ENCODE peak calls at places on chromosomes 3 and 15, in four cellular contexts. One of them, this sample, is unnamed.

GRCh38 chr3:134430950-134431445 is 54.8 kb downstream of the ANAPC13 start:
- DNase-seq in T-helper 9 cell: no peak
- DNase-seq in glutamatergic neuron: no peak
- DNase-seq in heart left ventricle: no peak
- DNase-seq in this sample: no peak

GRCh38 chr15:48868549-48868948 is 9.4 kb upstream of the EID1 start:
- DNase-seq in glutamatergic neuron: no peak
- DNase-seq in T-helper 9 cell: no peak
- DNase-seq in heart left ventricle: no peak
- DNase-seq in this sample: no peak

GRCh38 chr3:123383101-123384053 is 65.5 kb downstream of the ADCY5 start:
- DNase-seq in glutamatergic neuron: no peak
- DNase-seq in heart left ventricle: peak
- DNase-seq in T-helper 9 cell: no peak
- DNase-seq in this sample: no peak

GRCh38 chr3:179000144-179000543 is 71.5 kb downstream of the ZMAT3 start:
- DNase-seq in T-helper 9 cell: no peak
- DNase-seq in glutamatergic neuron: no peak
- DNase-seq in heart left ventricle: no peak
- DNase-seq in this sample: no peak

GRCh38 chr3:159796744-159797143 is 191.9 kb upstream of the IL12A start:
- DNase-seq in heart left ventricle: no peak
- DNase-seq in T-helper 9 cell: no peak
- DNase-seq in glutamatergic neuron: no peak
- DNase-seq in this sample: no peak

GRCh38 chr3:45551214-45552010 is 43.1 kb upstream of the LIMD1 start:
- DNase-seq in heart left ventricle: peak
- DNase-seq in T-helper 9 cell: no peak
- DNase-seq in glutamatergic neuron: peak
- DNase-seq in this sample: no peak

GRCh38 chr15:62868507-62868906 is 174.0 kb upstream of the TPM1 start:
- DNase-seq in T-helper 9 cell: no peak
- DNase-seq in heart left ventricle: no peak
- DNase-seq in glutamatergic neuron: no peak
- DNase-seq in this sample: no peak

GRCh38 chr3:129121792-129122696 is at the start of gene RAB43:
- DNase-seq in T-helper 9 cell: peak
- DNase-seq in heart left ventricle: peak
- DNase-seq in glutamatergic neuron: peak
- DNase-seq in this sample: peak

GRCh38 chr15:35298509-35298908 is 213.4 kb upstream of the NANOGP8 start:
- DNase-seq in heart left ventricle: no peak
- DNase-seq in T-helper 9 cell: no peak
- DNase-seq in glutamatergic neuron: no peak
- DNase-seq in this sample: no peak

GRCh38 chr3:189975376-189975990 is 145.2 kb downstream of the P3H2 start:
- DNase-seq in T-helper 9 cell: no peak
- DNase-seq in heart left ventricle: no peak
- DNase-seq in glutamatergic neuron: no peak
- DNase-seq in this sample: no peak

GRCh38 chr3:11996500-11996899 is 7.7 kb upstream of the SYN2 start:
- DNase-seq in heart left ventricle: no peak
- DNase-seq in glutamatergic neuron: no peak
- DNase-seq in T-helper 9 cell: no peak
- DNase-seq in this sample: no peak

GRCh38 chr3:72907851-72908620 is 20.2 kb downstream of the GXYLT2 start:
- DNase-seq in T-helper 9 cell: no peak
- DNase-seq in heart left ventricle: peak
- DNase-seq in glutamatergic neuron: no peak
- DNase-seq in this sample: peak

GRCh38 chr15:51076898-51077564 is 17.7 kb downstream of the TNFAIP8L3 start:
- DNase-seq in heart left ventricle: peak
- DNase-seq in glutamatergic neuron: no peak
- DNase-seq in T-helper 9 cell: no peak
- DNase-seq in this sample: no peak

GRCh38 chr3:65146149-65146548 is 458.3 kb upstream of the ADAMTS9 start:
- DNase-seq in glutamatergic neuron: no peak
- DNase-seq in T-helper 9 cell: no peak
- DNase-seq in heart left ventricle: no peak
- DNase-seq in this sample: no peak

GRCh38 chr3:150989208-150989607 is 16.7 kb upstream of the CLRN1 start:
- DNase-seq in T-helper 9 cell: no peak
- DNase-seq in heart left ventricle: no peak
- DNase-seq in glutamatergic neuron: no peak
- DNase-seq in this sample: no peak

GRCh38 chr15:37096878-37097568 is 3.3 kb downstream of the MEIS2 start:
- DNase-seq in T-helper 9 cell: no peak
- DNase-seq in heart left ventricle: no peak
- DNase-seq in glutamatergic neuron: no peak
- DNase-seq in this sample: no peak